ENCODE peak calls at places on chromosomes 12 and 14, in eight cellular contexts. W is right cardiac atrium, L is upper lobe of left lung, J is BE2C, G is IMR-90, F is adrenal gland, A is cardiac fibroblast, C is fibroblast of lung. X is an unnamed sample.

GRCh38 chr14:88831285-88831684 is 6.8 kb downstream of the TTC8 start:
- DNase-seq in W (no peak), L (no peak), J (no peak), G (peak), F (peak), A (peak), C (peak), X (no peak)

GRCh38 chr14:72774141-72774540 is 119.8 kb downstream of the DPF3 start:
- DNase-seq in W (no peak), L (no peak), J (no peak), G (no peak), F (no peak), A (no peak), C (no peak), X (no peak)

GRCh38 chr12:108457734-108458361 is 57.2 kb upstream of the FICD start:
- DNase-seq in W (no peak), L (peak), J (no peak), G (no peak), F (no peak), A (no peak), C (no peak), X (no peak)

GRCh38 chr12:119176267-119177055 is 2.3 kb upstream of the HSPB8 start:
- DNase-seq in W (peak), L (peak), J (peak), G (peak), F (peak), A (peak), C (peak), X (peak)

GRCh38 chr12:47882796-47883546 is 21.8 kb downstream of the VDR start:
- DNase-seq in W (no peak), L (peak), J (peak), G (no peak), F (no peak), A (no peak), C (peak), X (no peak)

GRCh38 chr14:53501361-53502320 is 348.5 kb upstream of the DDHD1 start:
- DNase-seq in W (no peak), L (no peak), J (no peak), G (peak), F (no peak), A (peak), C (peak), X (peak)

GRCh38 chr12:61646639-61647038 is 613.6 kb upstream of the USP15 start:
- DNase-seq in W (no peak), L (no peak), J (no peak), G (no peak), F (no peak), A (no peak), C (no peak), X (no peak)

GRCh38 chr14:93269341-93270068 is 62.4 kb downstream of the UBR7 start:
- DNase-seq in W (no peak), L (no peak), J (no peak), G (peak), F (no peak), A (peak), C (peak), X (no peak)

GRCh38 chr12:1928439-1929121 is 10.1 kb upstream of the CACNA2D4 start:
- DNase-seq in W (no peak), L (peak), J (no peak), G (no peak), F (peak), A (no peak), C (no peak), X (no peak)

GRCh38 chr14:102644523-102644922 is 52.1 kb downstream of the RCOR1 start:
- DNase-seq in W (no peak), L (no peak), J (no peak), G (no peak), F (no peak), A (no peak), C (no peak), X (no peak)

GRCh38 chr14:64723691-64724577 is 19.7 kb downstream of the PLEKHG3 start:
- DNase-seq in W (no peak), L (no peak), J (no peak), G (no peak), F (no peak), A (no peak), C (peak), X (no peak)

GRCh38 chr12:58316926-58317325 is 375.6 kb downstream of the ATP23 start:
- DNase-seq in W (no peak), L (no peak), J (no peak), G (no peak), F (no peak), A (no peak), C (no peak), X (no peak)
- H3K4me3 ChIP-seq in W (no peak), L (no peak), J (no peak), G (no peak), F (no peak), A (no peak), C (no peak), X (no peak)

GRCh38 chr12:123670882-123671728 is at the start of gene TCTN2:
- DNase-seq in W (peak), L (peak), J (peak), G (peak), F (peak), A (peak), C (peak), X (peak)

GRCh38 chr12:123675436-123675835 is 4.5 kb downstream of the TCTN2 start:
- DNase-seq in W (no peak), L (no peak), J (no peak), G (no peak), F (no peak), A (no peak), C (no peak), X (no peak)

GRCh38 chr12:123667771-123668170 is 3.1 kb upstream of the TCTN2 start:
- DNase-seq in W (no peak), L (no peak), J (no peak), G (no peak), F (no peak), A (no peak), C (no peak), X (no peak)

DNA sequence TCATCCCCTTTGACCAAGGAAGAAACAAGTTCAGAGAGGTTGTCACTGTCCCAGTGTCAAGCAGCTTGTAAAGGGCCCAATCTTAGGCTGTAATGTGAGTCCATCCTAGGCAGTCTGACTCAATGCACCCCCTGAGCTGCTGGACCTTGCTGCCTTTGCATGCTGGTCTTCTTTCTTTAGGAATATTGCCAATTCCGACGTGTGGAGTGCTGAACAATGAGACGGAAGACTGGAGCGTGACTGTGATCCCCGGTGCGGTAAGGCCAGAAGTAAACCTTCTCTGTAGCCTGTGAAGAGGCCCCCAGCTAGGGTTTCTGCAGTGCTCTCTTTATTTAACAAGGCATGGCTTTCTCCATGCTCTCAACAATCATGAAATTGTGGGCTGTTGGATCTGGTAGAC is 963 bp downstream of the TCTN2 start:
- DNase-seq in W (no peak), L (no peak), J (no peak), G (peak), F (no peak), A (no peak), C (peak), X (peak)
- H3K4me3 ChIP-seq in W (no peak), L (peak), J (peak), G (peak), F (no peak), A (peak), C (peak), X (peak)

GRCh38 chr12:133201888-133202287 is 20.6 kb downstream of the ZNF268 start:
- DNase-seq in W (no peak), L (no peak), J (no peak), G (no peak), F (no peak), A (no peak), C (no peak), X (no peak)
- H3K4me3 ChIP-seq in W (peak), L (no peak), J (no peak), G (no peak), F (no peak), A (no peak), C (no peak), X (no peak)

GRCh38 chr12:124296916-124297351 is 2.0 kb downstream of the RFLNA start:
- DNase-seq in W (peak), L (no peak), J (no peak), G (no peak), F (no peak), A (no peak), C (no peak), X (no peak)
- H3K4me3 ChIP-seq in W (no peak), L (no peak), J (no peak), G (no peak), F (no peak), A (no peak), C (no peak), X (no peak)

DNA sequence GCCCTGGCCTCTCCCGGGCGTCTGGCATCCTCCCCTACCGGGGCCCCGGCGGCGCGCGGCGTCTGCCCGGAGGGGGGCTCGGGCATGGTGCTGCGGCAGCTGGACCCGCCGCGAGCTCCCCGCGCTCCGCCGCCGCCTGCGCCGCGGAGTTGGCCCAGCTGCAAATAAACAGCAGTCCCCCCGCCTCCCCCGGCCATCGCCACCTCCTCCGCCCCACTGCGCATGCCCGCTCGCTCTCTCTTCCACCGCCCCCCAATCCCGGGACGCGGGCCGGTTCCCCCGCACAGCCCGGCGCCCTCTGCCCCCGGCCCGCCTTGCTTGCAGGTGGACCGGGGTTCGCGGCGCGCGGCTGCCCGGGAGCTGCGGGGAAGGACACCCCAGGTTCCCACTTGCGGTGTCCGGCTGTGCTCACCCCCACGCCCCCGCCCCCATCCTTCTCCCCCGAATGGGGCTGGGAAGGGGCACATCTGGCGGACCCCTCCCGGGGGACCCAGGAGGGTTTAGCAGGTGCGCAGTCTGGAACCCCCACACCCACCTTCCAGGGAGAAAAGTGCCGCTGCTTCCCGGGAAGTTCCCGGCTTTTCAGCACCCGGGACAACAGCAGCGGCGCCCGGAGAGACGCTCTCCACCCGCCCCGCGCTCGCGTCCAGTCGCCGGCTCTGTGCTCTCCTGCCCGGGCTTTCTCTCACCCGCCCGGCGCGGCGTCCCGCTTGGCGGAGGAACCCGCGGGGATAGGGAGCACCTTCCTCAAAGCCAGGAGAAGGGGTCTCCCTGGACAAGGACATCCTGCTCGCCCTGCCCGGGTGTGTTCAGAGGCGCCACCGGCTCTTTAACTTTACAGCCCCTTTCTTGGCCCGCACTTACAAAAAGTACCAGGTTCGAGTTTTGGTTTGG is at the start of gene TMTC1:
- DNase-seq in W (peak), L (peak), J (peak), G (peak), F (peak), A (peak), C (peak), X (peak)
- H3K4me3 ChIP-seq in W (peak), L (peak), J (peak), G (peak), F (peak), A (peak), C (peak), X (peak)

DNA sequence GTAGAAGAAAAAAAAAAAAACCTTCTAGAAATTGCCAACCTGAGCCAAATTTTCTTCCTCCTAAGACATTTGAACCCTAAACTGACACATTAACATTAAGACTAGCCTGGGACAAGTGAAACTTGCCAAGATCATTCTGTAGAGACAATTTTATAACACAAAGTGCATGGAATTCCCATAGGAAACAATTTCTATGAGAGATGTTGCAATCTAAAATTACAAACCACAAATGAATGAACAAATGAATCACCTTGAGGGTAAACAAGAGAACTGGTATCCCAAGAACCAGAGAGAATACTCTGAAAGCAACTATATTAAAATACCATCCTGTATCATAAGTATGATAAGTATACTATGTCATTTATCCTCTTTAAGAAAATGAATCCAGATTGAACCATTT is 165.3 kb downstream of the DICER1 start:
- DNase-seq in W (no peak), L (no peak), J (no peak), G (no peak), F (no peak), A (no peak), C (no peak), X (no peak)
- H3K4me3 ChIP-seq in W (no peak), L (no peak), J (no peak), G (no peak), F (no peak), A (no peak), C (no peak), X (no peak)

GRCh38 chr12:53963434-53964314 is 9.0 kb downstream of the HOXC12 start:
- DNase-seq in W (no peak), L (peak), J (no peak), G (no peak), F (no peak), A (no peak), C (no peak), X (peak)
- H3K4me3 ChIP-seq in W (no peak), L (no peak), J (no peak), G (no peak), F (no peak), A (no peak), C (no peak), X (peak)